ENCODE peak calls at places on chromosomes 7 and 10, in six cellular contexts. One of them, this sample, is unnamed.

GRCh38 chr10:97854735-97855134 is 5.1 kb downstream of the GOLGA7B start:
- DNase-seq in activated CD4-positive, alpha-beta T cell treated with anti-CD3 and anti-CD28 coated beads, Interleukin-2, amount 10 ng/mL, durations not matched to agents 7 days and 5 days: no peak
- DNase-seq in KBM-7: no peak
- DNase-seq in NCI-H82: no peak
- DNase-seq in AG09309: no peak
- DNase-seq in AG04449: no peak
- DNase-seq in this sample: no peak

GRCh38 chr10:17066801-17067200 is 62.8 kb downstream of the CUBN start:
- DNase-seq in activated CD4-positive, alpha-beta T cell treated with anti-CD3 and anti-CD28 coated beads, Interleukin-2, amount 10 ng/mL, durations not matched to agents 7 days and 5 days: no peak
- DNase-seq in AG09309: no peak
- DNase-seq in AG04449: no peak
- DNase-seq in KBM-7: no peak
- DNase-seq in NCI-H82: no peak
- DNase-seq in this sample: no peak

GRCh38 chr10:122703483-122704448 is 4.1 kb upstream of the C10orf120 start:
- DNase-seq in activated CD4-positive, alpha-beta T cell treated with anti-CD3 and anti-CD28 coated beads, Interleukin-2, amount 10 ng/mL, durations not matched to agents 7 days and 5 days: peak
- DNase-seq in AG09309: peak
- DNase-seq in AG04449: no peak
- DNase-seq in NCI-H82: peak
- DNase-seq in KBM-7: peak
- DNase-seq in this sample: peak

GRCh38 chr7:91692800-91693199 is 187.7 kb downstream of the MTERF1 start:
- DNase-seq in KBM-7: no peak
- DNase-seq in AG09309: no peak
- DNase-seq in activated CD4-positive, alpha-beta T cell treated with anti-CD3 and anti-CD28 coated beads, Interleukin-2, amount 10 ng/mL, durations not matched to agents 7 days and 5 days: no peak
- DNase-seq in AG04449: no peak
- DNase-seq in NCI-H82: no peak
- DNase-seq in this sample: no peak

GRCh38 chr10:78759448-78760120 is 309.2 kb upstream of the ZMIZ1 start:
- DNase-seq in KBM-7: no peak
- DNase-seq in NCI-H82: no peak
- DNase-seq in AG09309: no peak
- DNase-seq in AG04449: no peak
- DNase-seq in activated CD4-positive, alpha-beta T cell treated with anti-CD3 and anti-CD28 coated beads, Interleukin-2, amount 10 ng/mL, durations not matched to agents 7 days and 5 days: no peak
- DNase-seq in this sample: no peak

GRCh38 chr10:43407576-43408330 is 1.2 kb downstream of the HNRNPF start:
- DNase-seq in KBM-7: peak
- DNase-seq in NCI-H82: peak
- DNase-seq in AG09309: peak
- DNase-seq in AG04449: no peak
- DNase-seq in activated CD4-positive, alpha-beta T cell treated with anti-CD3 and anti-CD28 coated beads, Interleukin-2, amount 10 ng/mL, durations not matched to agents 7 days and 5 days: peak
- DNase-seq in this sample: peak

GRCh38 chr10:113362645-113363091 is 190.2 kb upstream of the HABP2 start:
- DNase-seq in AG04449: no peak
- DNase-seq in AG09309: peak
- DNase-seq in NCI-H82: no peak
- DNase-seq in KBM-7: no peak
- DNase-seq in activated CD4-positive, alpha-beta T cell treated with anti-CD3 and anti-CD28 coated beads, Interleukin-2, amount 10 ng/mL, durations not matched to agents 7 days and 5 days: no peak
- DNase-seq in this sample: no peak

GRCh38 chr7:152136623-152137022 is 111.1 kb downstream of the GALNT11 start:
- DNase-seq in activated CD4-positive, alpha-beta T cell treated with anti-CD3 and anti-CD28 coated beads, Interleukin-2, amount 10 ng/mL, durations not matched to agents 7 days and 5 days: no peak
- DNase-seq in AG09309: no peak
- DNase-seq in KBM-7: no peak
- DNase-seq in AG04449: no peak
- DNase-seq in NCI-H82: no peak
- DNase-seq in this sample: no peak

GRCh38 chr10:130498042-130498441 is 361.9 kb downstream of the GLRX3 start:
- DNase-seq in activated CD4-positive, alpha-beta T cell treated with anti-CD3 and anti-CD28 coated beads, Interleukin-2, amount 10 ng/mL, durations not matched to agents 7 days and 5 days: no peak
- DNase-seq in KBM-7: no peak
- DNase-seq in AG04449: no peak
- DNase-seq in AG09309: no peak
- DNase-seq in NCI-H82: no peak
- DNase-seq in this sample: no peak

GRCh38 chr10:107727762-107728317 is 563.3 kb upstream of the SORCS1 start:
- DNase-seq in AG04449: no peak
- DNase-seq in NCI-H82: no peak
- DNase-seq in activated CD4-positive, alpha-beta T cell treated with anti-CD3 and anti-CD28 coated beads, Interleukin-2, amount 10 ng/mL, durations not matched to agents 7 days and 5 days: no peak
- DNase-seq in KBM-7: no peak
- DNase-seq in AG09309: no peak
- DNase-seq in this sample: no peak

GRCh38 chr10:8321990-8322389 is 267.5 kb downstream of the GATA3 start:
- DNase-seq in KBM-7: no peak
- DNase-seq in activated CD4-positive, alpha-beta T cell treated with anti-CD3 and anti-CD28 coated beads, Interleukin-2, amount 10 ng/mL, durations not matched to agents 7 days and 5 days: no peak
- DNase-seq in AG09309: no peak
- DNase-seq in AG04449: no peak
- DNase-seq in NCI-H82: no peak
- DNase-seq in this sample: no peak

GRCh38 chr10:59336632-59337031 is 25.7 kb downstream of the FAM13C start:
- DNase-seq in activated CD4-positive, alpha-beta T cell treated with anti-CD3 and anti-CD28 coated beads, Interleukin-2, amount 10 ng/mL, durations not matched to agents 7 days and 5 days: no peak
- DNase-seq in AG04449: no peak
- DNase-seq in NCI-H82: no peak
- DNase-seq in AG09309: no peak
- DNase-seq in KBM-7: no peak
- DNase-seq in this sample: no peak

GRCh38 chr10:76469675-76470074 is 1038.3 kb downstream of the LRMDA start:
- DNase-seq in AG04449: no peak
- DNase-seq in AG09309: no peak
- DNase-seq in NCI-H82: no peak
- DNase-seq in KBM-7: no peak
- DNase-seq in activated CD4-positive, alpha-beta T cell treated with anti-CD3 and anti-CD28 coated beads, Interleukin-2, amount 10 ng/mL, durations not matched to agents 7 days and 5 days: no peak
- DNase-seq in this sample: no peak

GRCh38 chr7:40827217-40828085 is 692.6 kb downstream of the SUGCT start:
- DNase-seq in KBM-7: no peak
- DNase-seq in NCI-H82: no peak
- DNase-seq in AG09309: peak
- DNase-seq in AG04449: no peak
- DNase-seq in activated CD4-positive, alpha-beta T cell treated with anti-CD3 and anti-CD28 coated beads, Interleukin-2, amount 10 ng/mL, durations not matched to agents 7 days and 5 days: no peak
- DNase-seq in this sample: no peak

GRCh38 chr10:21171197-21171935 is 274.3 kb upstream of the NEBL start:
- DNase-seq in AG09309: no peak
- DNase-seq in AG04449: no peak
- DNase-seq in NCI-H82: peak
- DNase-seq in KBM-7: peak
- DNase-seq in activated CD4-positive, alpha-beta T cell treated with anti-CD3 and anti-CD28 coated beads, Interleukin-2, amount 10 ng/mL, durations not matched to agents 7 days and 5 days: no peak
- DNase-seq in this sample: no peak

GRCh38 chr7:37916673-37917660 is at the start of gene SFRP4:
- DNase-seq in NCI-H82: peak
- DNase-seq in KBM-7: peak
- DNase-seq in activated CD4-positive, alpha-beta T cell treated with anti-CD3 and anti-CD28 coated beads, Interleukin-2, amount 10 ng/mL, durations not matched to agents 7 days and 5 days: no peak
- DNase-seq in AG09309: no peak
- DNase-seq in AG04449: no peak
- DNase-seq in this sample: peak

This sample was measured in immature natural killer cell.